ENCODE peak calls at places on chromosomes 13 and 19, in eight cellular contexts. I, S, V, H, R, A, J and Q are unnamed samples.

GRCh38 chr13:99367663-99368448 is 60.7 kb upstream of the GPR183 start:
- DNase-seq in I (no peak), S (no peak), V (no peak), H (no peak), R (no peak), A (no peak), J (no peak), Q (no peak)

GRCh38 chr13:84265365-84265764 is 383.1 kb upstream of the SLITRK1 start:
- DNase-seq in I (no peak), S (no peak), V (no peak), H (no peak), R (no peak), A (no peak), J (no peak), Q (no peak)

GRCh38 chr19:55146078-55146647 is 2.8 kb downstream of the TNNT1 start:
- DNase-seq in I (no peak), S (peak; percentile 56), V (no peak), H (no peak), R (no peak), A (peak; percentile 83), J (peak; percentile 51), Q (no peak)

GRCh38 chr13:19782049-19782726 is 557 bp downstream of the PSPC1 start:
- DNase-seq in I (peak; percentile 59), S (peak; percentile 57), V (no peak), H (peak; percentile 45), R (peak; percentile 9), A (peak; percentile 16), J (peak; percentile 52), Q (peak; percentile 92)

GRCh38 chr13:42740753-42741152 is 40.6 kb upstream of the FAM216B start:
- DNase-seq in I (peak; percentile 67), S (peak; percentile 67), V (no peak), H (peak; percentile 32), R (no peak), A (peak; percentile 7), J (peak; percentile 6), Q (no peak)

GRCh38 chr13:111315347-111315995 is 5.0 kb upstream of the TEX29 start:
- DNase-seq in I (no peak), S (no peak), V (no peak), H (no peak), R (no peak), A (no peak), J (no peak), Q (no peak)

GRCh38 chr19:10270616-10271394 is at the start of gene ICAM1:
- DNase-seq in I (peak; percentile 64), S (no peak), V (no peak), H (peak; percentile 80), R (no peak), A (peak; percentile 77), J (peak; percentile 90), Q (no peak)

GRCh38 chr19:55591555-55591954 is 7.8 kb downstream of the FIZ1 start:
- DNase-seq in I (no peak), S (no peak), V (no peak), H (no peak), R (no peak), A (no peak), J (no peak), Q (no peak)

GRCh38 chr19:52533901-52534300 is 6.4 kb downstream of the ZNF808 start:
- DNase-seq in I (no peak), S (peak; percentile 29), V (no peak), H (no peak), R (no peak), A (no peak), J (peak; percentile 50), Q (no peak)

GRCh38 chr19:28454083-28454482 is 758.9 kb downstream of the UQCRFS1 start:
- DNase-seq in I (no peak), S (no peak), V (no peak), H (no peak), R (no peak), A (no peak), J (no peak), Q (no peak)

GRCh38 chr13:44004881-44005280 is 125.2 kb downstream of the LACC1 start:
- DNase-seq in I (no peak), S (peak; percentile 77), V (peak; percentile 28), H (no peak), R (no peak), A (no peak), J (peak; percentile 58), Q (no peak)

GRCh38 chr19:14434543-14435319 is 1.6 kb downstream of the PKN1 start:
- DNase-seq in I (peak; percentile 56), S (peak; percentile 47), V (no peak), H (peak; percentile 65), R (peak; percentile 36), A (peak; percentile 84), J (peak; percentile 91), Q (peak; percentile 87)

GRCh38 chr19:55485439-55486011 is 537 bp downstream of the NAT14 start:
- DNase-seq in I (no peak), S (no peak), V (no peak), H (no peak), R (no peak), A (no peak), J (no peak), Q (no peak)

GRCh38 chr13:51212808-51213728 is 9.1 kb upstream of the FAM124A start:
- DNase-seq in I (no peak), S (no peak), V (no peak), H (no peak), R (no peak), A (no peak), J (no peak), Q (no peak)

GRCh38 chr19:11560404-11560988 is 1.5 kb upstream of the ELOF1 start:
- DNase-seq in I (peak; percentile 50), S (peak; percentile 73), V (no peak), H (peak; percentile 50), R (no peak), A (peak; percentile 45), J (peak; percentile 79), Q (no peak)

GRCh38 chr19:5111051-5111450 is 142.1 kb downstream of the KDM4B start:
- DNase-seq in I (no peak), S (no peak), V (no peak), H (no peak), R (no peak), A (no peak), J (no peak), Q (no peak)

GRCh38 chr19:1855828-1856255 is 7.5 kb downstream of the KLF16 start:
- DNase-seq in I (peak; percentile 15), S (no peak), V (no peak), H (no peak), R (no peak), A (no peak), J (no peak), Q (no peak)

DNA sequence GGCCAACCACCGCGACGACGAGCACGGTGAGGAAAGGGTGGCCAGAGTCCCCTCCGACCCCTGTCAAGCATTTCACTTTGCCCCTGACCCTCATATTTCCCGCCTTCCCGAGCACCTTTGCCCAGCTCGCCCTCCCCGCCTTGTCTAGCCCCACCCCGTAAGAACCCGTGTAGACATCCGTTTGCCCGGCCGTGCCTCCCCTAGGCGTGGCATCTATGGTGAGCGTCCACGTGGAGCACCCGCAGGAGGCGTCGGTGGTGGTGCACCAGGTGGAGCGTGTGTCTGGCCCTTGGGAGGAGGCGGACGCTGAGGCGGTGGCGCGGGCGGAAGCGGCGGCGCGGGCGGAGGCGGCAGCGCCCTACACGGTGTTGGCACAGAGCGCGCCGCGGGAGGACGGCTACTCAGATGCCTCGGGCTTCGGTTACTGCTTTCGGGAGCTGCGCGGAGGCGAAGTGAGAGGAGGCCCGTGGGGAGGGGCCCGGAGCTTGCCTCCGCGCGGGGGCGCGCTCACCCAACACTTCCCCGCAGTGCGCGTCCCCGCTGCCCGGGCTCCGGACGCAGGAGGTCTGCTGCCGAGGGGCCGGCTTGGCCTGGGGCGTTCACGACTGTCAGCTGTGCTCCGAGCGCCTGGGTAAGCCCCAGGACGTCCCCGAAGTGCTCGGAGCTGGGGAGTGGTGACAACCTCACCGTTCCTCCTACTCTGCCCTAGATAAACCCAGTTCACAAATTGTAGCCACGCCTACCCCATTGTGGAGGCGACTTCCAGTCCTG is 4.2 kb downstream of the LTBP4 start:
- DNase-seq in I (peak; percentile 83), S (peak; percentile 97), V (no peak), H (peak; percentile 78), R (no peak), A (peak; percentile 90), J (peak; percentile 94), Q (no peak)
- TF ChIP-seq CTCF in I (peak; percentile 17), S (peak; percentile 7), V (peak; percentile 27), H (no peak), R (no peak), A (no peak), J (peak; percentile 21), Q (peak; percentile 68)

DNA sequence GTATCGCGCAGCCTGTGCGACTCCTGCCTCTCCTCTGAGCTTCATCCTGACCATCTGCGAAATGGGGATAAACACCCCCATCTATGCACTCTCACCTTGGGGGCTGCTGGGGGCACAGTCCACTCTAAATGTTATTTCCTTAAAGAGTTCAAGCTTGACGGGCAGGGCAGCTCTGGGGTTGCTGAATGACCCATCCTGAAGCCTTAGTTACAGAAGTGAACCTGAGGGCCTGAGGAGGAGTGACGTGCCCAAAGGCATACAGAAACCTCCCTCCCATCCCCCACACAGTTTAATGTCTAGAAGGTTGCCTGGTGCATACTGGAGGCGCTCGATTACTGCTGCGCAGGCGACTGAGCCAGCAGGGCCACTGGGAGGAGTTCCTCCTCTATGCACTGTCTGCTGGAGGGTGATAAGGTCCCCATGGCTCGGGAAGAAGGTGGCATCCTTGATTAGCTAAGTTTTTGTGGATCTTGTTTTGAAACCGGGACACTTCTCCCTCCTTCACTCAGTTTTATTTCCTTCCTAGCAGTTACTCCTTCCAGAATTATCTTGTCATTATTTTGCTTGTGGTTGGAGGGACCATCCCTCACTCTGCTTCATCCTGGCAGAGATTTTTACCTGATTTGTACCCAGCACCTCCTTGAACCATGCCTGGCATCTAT is 572 bp upstream of the FKBP8 start:
- DNase-seq in I (peak; percentile 52), S (peak; percentile 83), V (no peak), H (no peak), R (no peak), A (peak; percentile 48), J (peak; percentile 85), Q (no peak)
- TF ChIP-seq CTCF in I (no peak), S (no peak), V (no peak), H (no peak), R (no peak), A (no peak), J (no peak), Q (no peak)

GRCh38 chr13:48602296-48603040 is 51.3 kb upstream of the CYSLTR2 start:
- DNase-seq in I (no peak), S (no peak), V (no peak), H (no peak), R (no peak), A (no peak), J (no peak), Q (no peak)

GRCh38 chr13:48600374-48601364 is 53.1 kb upstream of the CYSLTR2 start:
- DNase-seq in I (peak; percentile 39), S (no peak), V (no peak), H (no peak), R (no peak), A (no peak), J (no peak), Q (no peak)

DNA sequence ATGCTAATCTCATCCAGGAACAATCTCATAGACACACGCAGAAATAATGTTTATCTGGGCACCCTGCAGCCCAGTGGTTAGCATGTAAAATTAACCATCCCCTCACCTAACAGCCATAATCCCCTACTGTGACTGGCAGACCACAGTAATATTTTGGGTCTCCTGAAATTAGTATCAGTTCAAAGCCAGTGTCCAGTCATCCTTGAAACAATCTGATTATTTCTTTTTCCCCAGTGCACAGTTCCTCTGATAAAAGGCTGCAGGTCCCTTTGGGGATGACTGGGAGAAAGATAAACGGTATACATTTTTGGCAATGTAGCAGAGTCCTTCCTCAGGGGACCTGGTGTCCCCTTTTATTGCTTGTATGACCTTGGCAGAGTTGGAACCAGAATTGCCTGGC is 50.4 kb upstream of the CYSLTR2 start:
- DNase-seq in I (no peak), S (no peak), V (no peak), H (no peak), R (no peak), A (no peak), J (no peak), Q (no peak)
- TF ChIP-seq CTCF in I (no peak), S (no peak), V (no peak), H (no peak), R (no peak), A (no peak), J (no peak), Q (no peak)

GRCh38 chr19:57233207-57233606 is 2.4 kb downstream of the AURKC start:
- DNase-seq in I (no peak), S (no peak), V (no peak), H (no peak), R (no peak), A (no peak), J (no peak), Q (no peak)
- TF ChIP-seq CTCF in I (no peak), S (no peak), V (no peak), H (no peak), R (no peak), A (no peak), J (no peak), Q (no peak)